ENCODE peak calls at places on chromosomes 11 and 22, in eight cellular contexts. One of them, this sample, is unnamed.

GRCh38 chr22:26845016-26845728 is 187.8 kb downstream of the MIAT start:
- DNase-seq in lower leg skin: no peak
- DNase-seq in EL: no peak
- DNase-seq in immature natural killer cell: no peak
- DNase-seq in GM23338: no peak
- DNase-seq in activated naive CD8-positive, alpha-beta T cell treated with anti-CD3 and anti-CD28 coated beads, Interleukin-2, amount 50 U/mL, for 24 hours: no peak
- DNase-seq in T-helper 2 cell: no peak
- DNase-seq in stromal cell of bone marrow: no peak
- DNase-seq in this sample: peak; percentile 22

GRCh38 chr22:37741312-37741795 is 44.5 kb downstream of the TRIOBP start:
- DNase-seq in lower leg skin: peak; percentile 83
- DNase-seq in GM23338: peak; percentile 45
- DNase-seq in immature natural killer cell: no peak
- DNase-seq in activated naive CD8-positive, alpha-beta T cell treated with anti-CD3 and anti-CD28 coated beads, Interleukin-2, amount 50 U/mL, for 24 hours: no peak
- DNase-seq in T-helper 2 cell: no peak
- DNase-seq in EL: peak; percentile 89
- DNase-seq in stromal cell of bone marrow: peak; percentile 85
- DNase-seq in this sample: peak; percentile 59

GRCh38 chr11:134639586-134640330 is 227.7 kb upstream of the B3GAT1 start:
- DNase-seq in EL: no peak
- DNase-seq in activated naive CD8-positive, alpha-beta T cell treated with anti-CD3 and anti-CD28 coated beads, Interleukin-2, amount 50 U/mL, for 24 hours: no peak
- DNase-seq in immature natural killer cell: no peak
- DNase-seq in lower leg skin: peak; percentile 62
- DNase-seq in stromal cell of bone marrow: no peak
- DNase-seq in GM23338: no peak
- DNase-seq in T-helper 2 cell: no peak
- DNase-seq in this sample: no peak

GRCh38 chr11:1889941-1890855 is 1.5 kb downstream of the PRR33 start:
- DNase-seq in immature natural killer cell: no peak
- DNase-seq in lower leg skin: no peak
- DNase-seq in EL: no peak
- DNase-seq in GM23338: no peak
- DNase-seq in T-helper 2 cell: no peak
- DNase-seq in stromal cell of bone marrow: no peak
- DNase-seq in activated naive CD8-positive, alpha-beta T cell treated with anti-CD3 and anti-CD28 coated beads, Interleukin-2, amount 50 U/mL, for 24 hours: peak; percentile 50
- DNase-seq in this sample: no peak

GRCh38 chr22:44578516-44579230 is 80.6 kb upstream of the RTL6 start:
- DNase-seq in stromal cell of bone marrow: no peak
- DNase-seq in activated naive CD8-positive, alpha-beta T cell treated with anti-CD3 and anti-CD28 coated beads, Interleukin-2, amount 50 U/mL, for 24 hours: no peak
- DNase-seq in immature natural killer cell: no peak
- DNase-seq in lower leg skin: no peak
- DNase-seq in EL: no peak
- DNase-seq in T-helper 2 cell: no peak
- DNase-seq in GM23338: no peak
- DNase-seq in this sample: no peak

GRCh38 chr11:66974724-66975402 is at the start of gene C11orf86:
- DNase-seq in immature natural killer cell: no peak
- DNase-seq in lower leg skin: no peak
- DNase-seq in T-helper 2 cell: no peak
- DNase-seq in activated naive CD8-positive, alpha-beta T cell treated with anti-CD3 and anti-CD28 coated beads, Interleukin-2, amount 50 U/mL, for 24 hours: no peak
- DNase-seq in EL: no peak
- DNase-seq in GM23338: peak; percentile 48
- DNase-seq in stromal cell of bone marrow: no peak
- DNase-seq in this sample: no peak

GRCh38 chr22:20258584-20259335 is 9.4 kb downstream of the RTN4R start:
- DNase-seq in GM23338: peak; percentile 45
- DNase-seq in immature natural killer cell: no peak
- DNase-seq in activated naive CD8-positive, alpha-beta T cell treated with anti-CD3 and anti-CD28 coated beads, Interleukin-2, amount 50 U/mL, for 24 hours: peak; percentile 41
- DNase-seq in EL: no peak
- DNase-seq in T-helper 2 cell: no peak
- DNase-seq in lower leg skin: no peak
- DNase-seq in stromal cell of bone marrow: no peak
- DNase-seq in this sample: no peak

GRCh38 chr11:69483170-69483569 is 1.7 kb downstream of the LINC01488 start:
- DNase-seq in activated naive CD8-positive, alpha-beta T cell treated with anti-CD3 and anti-CD28 coated beads, Interleukin-2, amount 50 U/mL, for 24 hours: no peak
- DNase-seq in immature natural killer cell: no peak
- DNase-seq in GM23338: no peak
- DNase-seq in T-helper 2 cell: no peak
- DNase-seq in EL: no peak
- DNase-seq in stromal cell of bone marrow: no peak
- DNase-seq in lower leg skin: no peak
- DNase-seq in this sample: no peak

GRCh38 chr11:68146704-68147474 is 25.7 kb upstream of the CHKA start:
- DNase-seq in stromal cell of bone marrow: no peak
- DNase-seq in EL: peak; percentile 50
- DNase-seq in T-helper 2 cell: no peak
- DNase-seq in activated naive CD8-positive, alpha-beta T cell treated with anti-CD3 and anti-CD28 coated beads, Interleukin-2, amount 50 U/mL, for 24 hours: no peak
- DNase-seq in immature natural killer cell: no peak
- DNase-seq in GM23338: no peak
- DNase-seq in lower leg skin: no peak
- DNase-seq in this sample: peak; percentile 94

GRCh38 chr11:72179049-72179803 is 12.7 kb upstream of the FOLR1 start:
- DNase-seq in T-helper 2 cell: no peak
- DNase-seq in GM23338: no peak
- DNase-seq in activated naive CD8-positive, alpha-beta T cell treated with anti-CD3 and anti-CD28 coated beads, Interleukin-2, amount 50 U/mL, for 24 hours: no peak
- DNase-seq in stromal cell of bone marrow: no peak
- DNase-seq in immature natural killer cell: no peak
- DNase-seq in EL: peak; percentile 32
- DNase-seq in lower leg skin: no peak
- DNase-seq in this sample: no peak

This sample was measured in NCI-H1092 treated with DMSO at 0.1 percent for 48 hours.